ENCODE peak calls at places on chromosomes 7 and 10, in six cellular contexts. P is HCEC 1CT, C is right cardiac atrium, R is stromal cell of bone marrow, B is stomach, H is SW 1271. U is an unnamed sample.

GRCh38 chr10:45466784-45467183 is 92.8 kb downstream of the ALOX5 start:
- DNase-seq in R (no peak), P (no peak), C (no peak), B (no peak), H (no peak), U (no peak)

GRCh38 chr7:17016402-17017010 is 134.7 kb upstream of the AGR3 start:
- DNase-seq in C (no peak), H (no peak), B (no peak), R (no peak), P (no peak), U (no peak)

GRCh38 chr10:132037676-132037975 is 28.1 kb upstream of the JAKMIP3 start:
- DNase-seq in H (no peak), P (no peak), C (no peak), B (no peak), R (no peak), U (no peak)

GRCh38 chr10:122232781-122233180 is 38.3 kb upstream of the BTBD16 start:
- DNase-seq in R (peak; percentile 69), P (peak; percentile 68), C (no peak), H (no peak), B (no peak), U (peak; percentile 58)

GRCh38 chr7:111168182-111168581 is 77.3 kb downstream of the LRRN3 start:
- DNase-seq in R (peak; percentile 59), H (no peak), C (no peak), B (no peak), P (no peak), U (peak; percentile 79)

GRCh38 chr7:115546790-115547189 is 483.8 kb downstream of the TFEC start:
- DNase-seq in P (peak; percentile 14), R (no peak), C (no peak), B (no peak), H (no peak), U (no peak)

GRCh38 chr10:117139581-117140524 is 1.8 kb upstream of the VAX1 start:
- DNase-seq in P (no peak), R (no peak), C (no peak), H (no peak), B (no peak), U (no peak)

GRCh38 chr10:89476150-89476549 is 59.2 kb downstream of the SLC16A12 start:
- DNase-seq in P (no peak), B (no peak), C (no peak), H (no peak), R (no peak), U (no peak)

GRCh38 chr10:12394236-12395033 is 45.1 kb downstream of the CAMK1D start:
- DNase-seq in C (no peak), P (no peak), B (no peak), R (peak; percentile 17), H (no peak), U (no peak)

GRCh38 chr7:42574693-42575084 is 337.2 kb downstream of the C7orf25 start:
- DNase-seq in R (no peak), P (no peak), H (no peak), B (no peak), C (no peak), U (no peak)

GRCh38 chr7:156943091-156944041 is 6.1 kb upstream of the NOM1 start:
- DNase-seq in R (no peak), P (no peak), C (no peak), H (no peak), B (no peak), U (no peak)

GRCh38 chr7:44307301-44307900 is 18.0 kb downstream of the CAMK2B start:
- DNase-seq in R (no peak), C (peak; percentile 83), H (no peak), P (peak; percentile 51), B (peak; percentile 25), U (peak; percentile 82)

GRCh38 chr10:482036-482435 is 207.4 kb downstream of the DIP2C start:
- DNase-seq in P (no peak), R (no peak), H (no peak), C (no peak), B (no peak), U (no peak)

GRCh38 chr7:157652954-157653826 is 316.4 kb downstream of the DNAJB6 start:
- DNase-seq in C (no peak), R (no peak), P (no peak), H (no peak), B (no peak), U (no peak)

GRCh38 chr10:14527915-14528314 is 197.2 kb upstream of the FRMD4A start:
- DNase-seq in P (no peak), R (no peak), B (no peak), C (no peak), H (no peak), U (no peak)

GRCh38 chr7:27201231-27202017 is 1.5 kb upstream of the HOXA13 start:
- DNase-seq in H (no peak), B (no peak), P (no peak), R (no peak), C (no peak), U (no peak)

GRCh38 chr7:149422065-149422913 is 38.6 kb downstream of the ZNF777 start:
- DNase-seq in P (peak; percentile 27), C (peak; percentile 85), B (peak; percentile 74), H (no peak), R (peak; percentile 18), U (peak; percentile 70)

GRCh38 chr7:101941481-101942383 is 124.3 kb downstream of the CUX1 start:
- DNase-seq in B (peak; percentile 62), R (peak; percentile 53), C (no peak), H (no peak), P (peak; percentile 59), U (no peak)

GRCh38 chr10:114412907-114413386 is 8.6 kb upstream of the AFAP1L2 start:
- DNase-seq in H (no peak), P (no peak), B (no peak), C (peak; percentile 63), R (peak; percentile 31), U (no peak)

GRCh38 chr7:131903315-131903714 is 346.9 kb upstream of the PODXL start:
- DNase-seq in H (no peak), B (no peak), C (no peak), R (no peak), P (no peak), U (no peak)

GRCh38 chr10:121069061-121069850 is 218.1 kb downstream of the WDR11 start:
- DNase-seq in C (no peak), R (peak; percentile 32), B (no peak), P (no peak), H (no peak), U (no peak)

GRCh38 chr7:109479388-109479787 is 909.7 kb downstream of the DNAJB9 start:
- DNase-seq in P (no peak), B (no peak), H (no peak), R (no peak), C (no peak), U (peak; percentile 36)

GRCh38 chr10:75400163-75400768 is 1.3 kb downstream of the ZNF503 start:
- DNase-seq in H (no peak), B (no peak), P (peak; percentile 31), R (no peak), C (no peak), U (peak; percentile 26)

GRCh38 chr7:135774284-135774683 is 25.7 kb upstream of the FAM180A start:
- DNase-seq in R (no peak), C (no peak), B (no peak), P (peak; percentile 71), H (no peak), U (peak; percentile 31)

GRCh38 chr7:37971491-37971890 is 51.1 kb downstream of the EPDR1 start:
- DNase-seq in P (no peak), R (peak; percentile 90), B (no peak), H (no peak), C (no peak), U (no peak)

GRCh38 chr7:106068986-106069385 is 43.1 kb downstream of the SYPL1 start:
- DNase-seq in H (no peak), P (no peak), B (no peak), C (no peak), R (no peak), U (peak; percentile 53)

GRCh38 chr7:100515072-100515532 is 23.9 kb upstream of the AGFG2 start:
- DNase-seq in B (no peak), R (peak; percentile 81), P (peak; percentile 81), H (no peak), C (no peak), U (no peak)

U was measured in NCI-H1694 treated with DMSO at 0.1 percent for 48 hours.